ENCODE peak calls at places on chromosome 21, in ten cellular contexts. One of them, this sample, is unnamed.

GRCh38 chr21:37032293-37032692 is 25.8 kb downstream of the RIPPLY3 start:
- DNase-seq in activated naive CD4-positive, alpha-beta T cell: no peak
- DNase-seq in ELR: no peak
- DNase-seq in HT1080: no peak
- DNase-seq in AG04450: no peak
- DNase-seq in NCI-H2081: no peak
- DNase-seq in stimulated activated CD4-positive, alpha-beta T cell treated with anti-CD3 and anti-CD28 coated beads, Interleukin-1b, Interleukin-23, amount 100 ng/mL, for 48 hours: no peak
- DNase-seq in NCI-H1092 treated with DMSO at 0.1 percent for 48 hours: no peak
- DNase-seq in EH: no peak
- DNase-seq in HTR-8/SVneo: no peak
- DNase-seq in this sample: no peak

GRCh38 chr21:36079010-36079649 is 9.3 kb downstream of the CBR1 start:
- DNase-seq in NCI-H2081: no peak
- DNase-seq in ELR: no peak
- DNase-seq in activated naive CD4-positive, alpha-beta T cell: no peak
- DNase-seq in NCI-H1092 treated with DMSO at 0.1 percent for 48 hours: no peak
- DNase-seq in AG04450: no peak
- DNase-seq in HTR-8/SVneo: no peak
- DNase-seq in EH: no peak
- DNase-seq in stimulated activated CD4-positive, alpha-beta T cell treated with anti-CD3 and anti-CD28 coated beads, Interleukin-1b, Interleukin-23, amount 100 ng/mL, for 48 hours: peak
- DNase-seq in HT1080: peak
- DNase-seq in this sample: no peak

GRCh38 chr21:36554411-36555157 is 74.7 kb upstream of the CLDN14 start:
- DNase-seq in activated naive CD4-positive, alpha-beta T cell: no peak
- DNase-seq in NCI-H2081: no peak
- DNase-seq in HT1080: no peak
- DNase-seq in EH: no peak
- DNase-seq in ELR: no peak
- DNase-seq in stimulated activated CD4-positive, alpha-beta T cell treated with anti-CD3 and anti-CD28 coated beads, Interleukin-1b, Interleukin-23, amount 100 ng/mL, for 48 hours: no peak
- DNase-seq in NCI-H1092 treated with DMSO at 0.1 percent for 48 hours: no peak
- DNase-seq in HTR-8/SVneo: no peak
- DNase-seq in AG04450: no peak
- DNase-seq in this sample: no peak

GRCh38 chr21:37041706-37042271 is 31.1 kb downstream of the PIGP start:
- DNase-seq in activated naive CD4-positive, alpha-beta T cell: no peak
- DNase-seq in HTR-8/SVneo: no peak
- DNase-seq in HT1080: no peak
- DNase-seq in AG04450: no peak
- DNase-seq in EH: no peak
- DNase-seq in stimulated activated CD4-positive, alpha-beta T cell treated with anti-CD3 and anti-CD28 coated beads, Interleukin-1b, Interleukin-23, amount 100 ng/mL, for 48 hours: no peak
- DNase-seq in ELR: no peak
- DNase-seq in NCI-H2081: peak
- DNase-seq in NCI-H1092 treated with DMSO at 0.1 percent for 48 hours: peak
- DNase-seq in this sample: no peak

GRCh38 chr21:46063734-46064680 is 33.9 kb upstream of the COL6A2 start:
- DNase-seq in EH: no peak
- DNase-seq in NCI-H1092 treated with DMSO at 0.1 percent for 48 hours: no peak
- DNase-seq in ELR: no peak
- DNase-seq in NCI-H2081: no peak
- DNase-seq in AG04450: no peak
- DNase-seq in HTR-8/SVneo: no peak
- DNase-seq in stimulated activated CD4-positive, alpha-beta T cell treated with anti-CD3 and anti-CD28 coated beads, Interleukin-1b, Interleukin-23, amount 100 ng/mL, for 48 hours: no peak
- DNase-seq in HT1080: no peak
- DNase-seq in activated naive CD4-positive, alpha-beta T cell: no peak
- DNase-seq in this sample: no peak

GRCh38 chr21:28872218-28872617 is 120.5 kb downstream of the LTN1 start:
- DNase-seq in HT1080: no peak
- DNase-seq in NCI-H2081: no peak
- DNase-seq in AG04450: no peak
- DNase-seq in activated naive CD4-positive, alpha-beta T cell: no peak
- DNase-seq in ELR: no peak
- DNase-seq in stimulated activated CD4-positive, alpha-beta T cell treated with anti-CD3 and anti-CD28 coated beads, Interleukin-1b, Interleukin-23, amount 100 ng/mL, for 48 hours: no peak
- DNase-seq in EH: no peak
- DNase-seq in HTR-8/SVneo: no peak
- DNase-seq in NCI-H1092 treated with DMSO at 0.1 percent for 48 hours: no peak
- DNase-seq in this sample: no peak

GRCh38 chr21:33642896-33643657 is 776 bp downstream of the ITSN1 start:
- DNase-seq in AG04450: no peak
- DNase-seq in HTR-8/SVneo: no peak
- DNase-seq in NCI-H1092 treated with DMSO at 0.1 percent for 48 hours: peak
- DNase-seq in ELR: peak
- DNase-seq in NCI-H2081: no peak
- DNase-seq in HT1080: no peak
- DNase-seq in stimulated activated CD4-positive, alpha-beta T cell treated with anti-CD3 and anti-CD28 coated beads, Interleukin-1b, Interleukin-23, amount 100 ng/mL, for 48 hours: no peak
- DNase-seq in activated naive CD4-positive, alpha-beta T cell: no peak
- DNase-seq in EH: peak
- DNase-seq in this sample: no peak

GRCh38 chr21:33896691-33897090 is 18.9 kb downstream of the ATP5PO start:
- DNase-seq in AG04450: no peak
- DNase-seq in NCI-H1092 treated with DMSO at 0.1 percent for 48 hours: no peak
- DNase-seq in NCI-H2081: no peak
- DNase-seq in EH: no peak
- DNase-seq in stimulated activated CD4-positive, alpha-beta T cell treated with anti-CD3 and anti-CD28 coated beads, Interleukin-1b, Interleukin-23, amount 100 ng/mL, for 48 hours: no peak
- DNase-seq in HTR-8/SVneo: no peak
- DNase-seq in HT1080: no peak
- DNase-seq in activated naive CD4-positive, alpha-beta T cell: no peak
- DNase-seq in ELR: no peak
- DNase-seq in this sample: no peak

GRCh38 chr21:37712204-37712934 is 203.9 kb downstream of the KCNJ6 start:
- DNase-seq in ELR: peak
- DNase-seq in EH: peak
- DNase-seq in HTR-8/SVneo: peak
- DNase-seq in activated naive CD4-positive, alpha-beta T cell: peak
- DNase-seq in NCI-H1092 treated with DMSO at 0.1 percent for 48 hours: peak
- DNase-seq in stimulated activated CD4-positive, alpha-beta T cell treated with anti-CD3 and anti-CD28 coated beads, Interleukin-1b, Interleukin-23, amount 100 ng/mL, for 48 hours: peak
- DNase-seq in HT1080: peak
- DNase-seq in AG04450: peak
- DNase-seq in NCI-H2081: peak
- DNase-seq in this sample: no peak

GRCh38 chr21:45366931-45367401 is 38.0 kb upstream of the COL18A1 start:
- DNase-seq in NCI-H2081: no peak
- DNase-seq in EH: peak
- DNase-seq in stimulated activated CD4-positive, alpha-beta T cell treated with anti-CD3 and anti-CD28 coated beads, Interleukin-1b, Interleukin-23, amount 100 ng/mL, for 48 hours: no peak
- DNase-seq in NCI-H1092 treated with DMSO at 0.1 percent for 48 hours: no peak
- DNase-seq in HT1080: peak
- DNase-seq in activated naive CD4-positive, alpha-beta T cell: no peak
- DNase-seq in AG04450: peak
- DNase-seq in HTR-8/SVneo: peak
- DNase-seq in ELR: peak
- DNase-seq in this sample: peak

GRCh38 chr21:46067505-46068201 is 30.3 kb upstream of the COL6A2 start:
- DNase-seq in ELR: no peak
- DNase-seq in EH: no peak
- DNase-seq in NCI-H1092 treated with DMSO at 0.1 percent for 48 hours: no peak
- DNase-seq in HTR-8/SVneo: no peak
- DNase-seq in stimulated activated CD4-positive, alpha-beta T cell treated with anti-CD3 and anti-CD28 coated beads, Interleukin-1b, Interleukin-23, amount 100 ng/mL, for 48 hours: no peak
- DNase-seq in activated naive CD4-positive, alpha-beta T cell: no peak
- DNase-seq in HT1080: no peak
- DNase-seq in AG04450: no peak
- DNase-seq in NCI-H2081: no peak
- DNase-seq in this sample: no peak

GRCh38 chr21:39109163-39109530 is 74.1 kb downstream of the PSMG1 start:
- DNase-seq in NCI-H1092 treated with DMSO at 0.1 percent for 48 hours: no peak
- DNase-seq in HT1080: no peak
- DNase-seq in activated naive CD4-positive, alpha-beta T cell: no peak
- DNase-seq in NCI-H2081: no peak
- DNase-seq in stimulated activated CD4-positive, alpha-beta T cell treated with anti-CD3 and anti-CD28 coated beads, Interleukin-1b, Interleukin-23, amount 100 ng/mL, for 48 hours: no peak
- DNase-seq in EH: no peak
- DNase-seq in HTR-8/SVneo: no peak
- DNase-seq in AG04450: no peak
- DNase-seq in ELR: no peak
- DNase-seq in this sample: no peak

GRCh38 chr21:42089665-42090310 is 18.7 kb downstream of the UMODL1 start:
- DNase-seq in HTR-8/SVneo: no peak
- DNase-seq in activated naive CD4-positive, alpha-beta T cell: no peak
- DNase-seq in HT1080: no peak
- DNase-seq in AG04450: no peak
- DNase-seq in ELR: no peak
- DNase-seq in NCI-H2081: no peak
- DNase-seq in stimulated activated CD4-positive, alpha-beta T cell treated with anti-CD3 and anti-CD28 coated beads, Interleukin-1b, Interleukin-23, amount 100 ng/mL, for 48 hours: no peak
- DNase-seq in EH: no peak
- DNase-seq in NCI-H1092 treated with DMSO at 0.1 percent for 48 hours: no peak
- DNase-seq in this sample: no peak

GRCh38 chr21:45555251-45555556 is 13.0 kb upstream of the SLC19A1 start:
- DNase-seq in HT1080: no peak
- DNase-seq in ELR: peak
- DNase-seq in HTR-8/SVneo: no peak
- DNase-seq in activated naive CD4-positive, alpha-beta T cell: no peak
- DNase-seq in NCI-H2081: no peak
- DNase-seq in AG04450: no peak
- DNase-seq in NCI-H1092 treated with DMSO at 0.1 percent for 48 hours: no peak
- DNase-seq in EH: no peak
- DNase-seq in stimulated activated CD4-positive, alpha-beta T cell treated with anti-CD3 and anti-CD28 coated beads, Interleukin-1b, Interleukin-23, amount 100 ng/mL, for 48 hours: no peak
- DNase-seq in this sample: no peak

GRCh38 chr21:36850372-36850771 is 116.1 kb downstream of the HLCS start:
- DNase-seq in HTR-8/SVneo: no peak
- DNase-seq in NCI-H2081: no peak
- DNase-seq in AG04450: no peak
- DNase-seq in ELR: no peak
- DNase-seq in stimulated activated CD4-positive, alpha-beta T cell treated with anti-CD3 and anti-CD28 coated beads, Interleukin-1b, Interleukin-23, amount 100 ng/mL, for 48 hours: no peak
- DNase-seq in HT1080: no peak
- DNase-seq in activated naive CD4-positive, alpha-beta T cell: no peak
- DNase-seq in NCI-H1092 treated with DMSO at 0.1 percent for 48 hours: no peak
- DNase-seq in EH: no peak
- DNase-seq in this sample: no peak

GRCh38 chr21:34553199-34553952 is 41.4 kb upstream of the KCNE1 start:
- DNase-seq in ELR: peak
- DNase-seq in EH: peak
- DNase-seq in HTR-8/SVneo: peak
- DNase-seq in HT1080: peak
- DNase-seq in activated naive CD4-positive, alpha-beta T cell: no peak
- DNase-seq in NCI-H1092 treated with DMSO at 0.1 percent for 48 hours: no peak
- DNase-seq in stimulated activated CD4-positive, alpha-beta T cell treated with anti-CD3 and anti-CD28 coated beads, Interleukin-1b, Interleukin-23, amount 100 ng/mL, for 48 hours: no peak
- DNase-seq in AG04450: no peak
- DNase-seq in NCI-H2081: no peak
- DNase-seq in this sample: no peak

GRCh38 chr21:41746744-41747006 is 20.2 kb downstream of the RIPK4 start:
- DNase-seq in HTR-8/SVneo: no peak
- DNase-seq in stimulated activated CD4-positive, alpha-beta T cell treated with anti-CD3 and anti-CD28 coated beads, Interleukin-1b, Interleukin-23, amount 100 ng/mL, for 48 hours: no peak
- DNase-seq in ELR: no peak
- DNase-seq in activated naive CD4-positive, alpha-beta T cell: no peak
- DNase-seq in EH: no peak
- DNase-seq in HT1080: no peak
- DNase-seq in AG04450: no peak
- DNase-seq in NCI-H1092 treated with DMSO at 0.1 percent for 48 hours: no peak
- DNase-seq in NCI-H2081: no peak
- DNase-seq in this sample: no peak

GRCh38 chr21:45873866-45874265 is 107.7 kb upstream of the COL6A1 start:
- DNase-seq in HT1080: no peak
- DNase-seq in NCI-H1092 treated with DMSO at 0.1 percent for 48 hours: no peak
- DNase-seq in AG04450: no peak
- DNase-seq in stimulated activated CD4-positive, alpha-beta T cell treated with anti-CD3 and anti-CD28 coated beads, Interleukin-1b, Interleukin-23, amount 100 ng/mL, for 48 hours: no peak
- DNase-seq in activated naive CD4-positive, alpha-beta T cell: no peak
- DNase-seq in EH: no peak
- DNase-seq in ELR: no peak
- DNase-seq in HTR-8/SVneo: no peak
- DNase-seq in NCI-H2081: no peak
- DNase-seq in this sample: no peak

GRCh38 chr21:46038871-46039397 is 57.4 kb downstream of the COL6A1 start:
- DNase-seq in HTR-8/SVneo: peak
- DNase-seq in NCI-H1092 treated with DMSO at 0.1 percent for 48 hours: no peak
- DNase-seq in activated naive CD4-positive, alpha-beta T cell: no peak
- DNase-seq in NCI-H2081: no peak
- DNase-seq in stimulated activated CD4-positive, alpha-beta T cell treated with anti-CD3 and anti-CD28 coated beads, Interleukin-1b, Interleukin-23, amount 100 ng/mL, for 48 hours: no peak
- DNase-seq in EH: peak
- DNase-seq in ELR: peak
- DNase-seq in AG04450: no peak
- DNase-seq in HT1080: peak
- DNase-seq in this sample: peak

GRCh38 chr21:29215709-29216108 is 83.0 kb upstream of the BACH1 start:
- DNase-seq in HTR-8/SVneo: no peak
- DNase-seq in EH: peak
- DNase-seq in NCI-H1092 treated with DMSO at 0.1 percent for 48 hours: no peak
- DNase-seq in activated naive CD4-positive, alpha-beta T cell: no peak
- DNase-seq in HT1080: no peak
- DNase-seq in NCI-H2081: no peak
- DNase-seq in stimulated activated CD4-positive, alpha-beta T cell treated with anti-CD3 and anti-CD28 coated beads, Interleukin-1b, Interleukin-23, amount 100 ng/mL, for 48 hours: no peak
- DNase-seq in ELR: no peak
- DNase-seq in AG04450: no peak
- DNase-seq in this sample: no peak

GRCh38 chr21:45841033-45841432 is 140.5 kb upstream of the COL6A1 start:
- DNase-seq in NCI-H2081: no peak
- DNase-seq in HT1080: no peak
- DNase-seq in stimulated activated CD4-positive, alpha-beta T cell treated with anti-CD3 and anti-CD28 coated beads, Interleukin-1b, Interleukin-23, amount 100 ng/mL, for 48 hours: no peak
- DNase-seq in activated naive CD4-positive, alpha-beta T cell: no peak
- DNase-seq in EH: no peak
- DNase-seq in NCI-H1092 treated with DMSO at 0.1 percent for 48 hours: no peak
- DNase-seq in HTR-8/SVneo: no peak
- DNase-seq in AG04450: no peak
- DNase-seq in ELR: no peak
- DNase-seq in this sample: no peak

GRCh38 chr21:14741237-14741636 is 195.1 kb upstream of the SAMSN1 start:
- DNase-seq in ELR: no peak
- DNase-seq in EH: no peak
- DNase-seq in activated naive CD4-positive, alpha-beta T cell: no peak
- DNase-seq in NCI-H2081: no peak
- DNase-seq in HT1080: no peak
- DNase-seq in NCI-H1092 treated with DMSO at 0.1 percent for 48 hours: no peak
- DNase-seq in HTR-8/SVneo: no peak
- DNase-seq in stimulated activated CD4-positive, alpha-beta T cell treated with anti-CD3 and anti-CD28 coated beads, Interleukin-1b, Interleukin-23, amount 100 ng/mL, for 48 hours: no peak
- DNase-seq in AG04450: no peak
- DNase-seq in this sample: no peak

GRCh38 chr21:36245649-36246048 is 74.3 kb upstream of the MORC3 start:
- DNase-seq in NCI-H2081: no peak
- DNase-seq in ELR: no peak
- DNase-seq in EH: no peak
- DNase-seq in HT1080: no peak
- DNase-seq in HTR-8/SVneo: no peak
- DNase-seq in activated naive CD4-positive, alpha-beta T cell: no peak
- DNase-seq in AG04450: no peak
- DNase-seq in NCI-H1092 treated with DMSO at 0.1 percent for 48 hours: no peak
- DNase-seq in stimulated activated CD4-positive, alpha-beta T cell treated with anti-CD3 and anti-CD28 coated beads, Interleukin-1b, Interleukin-23, amount 100 ng/mL, for 48 hours: no peak
- DNase-seq in this sample: no peak

GRCh38 chr21:42039470-42039901 is 29.3 kb upstream of the ZBTB21 start:
- DNase-seq in HTR-8/SVneo: no peak
- DNase-seq in HT1080: no peak
- DNase-seq in activated naive CD4-positive, alpha-beta T cell: no peak
- DNase-seq in ELR: peak
- DNase-seq in AG04450: no peak
- DNase-seq in EH: peak
- DNase-seq in NCI-H1092 treated with DMSO at 0.1 percent for 48 hours: no peak
- DNase-seq in NCI-H2081: no peak
- DNase-seq in stimulated activated CD4-positive, alpha-beta T cell treated with anti-CD3 and anti-CD28 coated beads, Interleukin-1b, Interleukin-23, amount 100 ng/mL, for 48 hours: no peak
- DNase-seq in this sample: peak

GRCh38 chr21:32803651-32804050 is 32.1 kb upstream of the PAXBP1 start:
- DNase-seq in stimulated activated CD4-positive, alpha-beta T cell treated with anti-CD3 and anti-CD28 coated beads, Interleukin-1b, Interleukin-23, amount 100 ng/mL, for 48 hours: no peak
- DNase-seq in activated naive CD4-positive, alpha-beta T cell: no peak
- DNase-seq in HTR-8/SVneo: no peak
- DNase-seq in NCI-H1092 treated with DMSO at 0.1 percent for 48 hours: no peak
- DNase-seq in ELR: peak
- DNase-seq in AG04450: no peak
- DNase-seq in EH: peak
- DNase-seq in NCI-H2081: no peak
- DNase-seq in HT1080: peak
- DNase-seq in this sample: no peak

GRCh38 chr21:39051561-39051949 is 131.7 kb downstream of the PSMG1 start:
- DNase-seq in HTR-8/SVneo: no peak
- DNase-seq in NCI-H2081: no peak
- DNase-seq in AG04450: no peak
- DNase-seq in activated naive CD4-positive, alpha-beta T cell: no peak
- DNase-seq in ELR: peak
- DNase-seq in stimulated activated CD4-positive, alpha-beta T cell treated with anti-CD3 and anti-CD28 coated beads, Interleukin-1b, Interleukin-23, amount 100 ng/mL, for 48 hours: no peak
- DNase-seq in NCI-H1092 treated with DMSO at 0.1 percent for 48 hours: no peak
- DNase-seq in EH: peak
- DNase-seq in HT1080: peak
- DNase-seq in this sample: no peak

GRCh38 chr21:36647279-36648093 is 51.4 kb upstream of the SIM2 start:
- DNase-seq in activated naive CD4-positive, alpha-beta T cell: no peak
- DNase-seq in HT1080: peak
- DNase-seq in NCI-H2081: no peak
- DNase-seq in EH: peak
- DNase-seq in ELR: peak
- DNase-seq in HTR-8/SVneo: peak
- DNase-seq in NCI-H1092 treated with DMSO at 0.1 percent for 48 hours: no peak
- DNase-seq in stimulated activated CD4-positive, alpha-beta T cell treated with anti-CD3 and anti-CD28 coated beads, Interleukin-1b, Interleukin-23, amount 100 ng/mL, for 48 hours: no peak
- DNase-seq in AG04450: no peak
- DNase-seq in this sample: no peak

GRCh38 chr21:39715804-39716397 is 29.1 kb upstream of the IGSF5 start:
- DNase-seq in NCI-H2081: peak
- DNase-seq in AG04450: peak
- DNase-seq in ELR: peak
- DNase-seq in EH: peak
- DNase-seq in HT1080: peak
- DNase-seq in activated naive CD4-positive, alpha-beta T cell: no peak
- DNase-seq in HTR-8/SVneo: peak
- DNase-seq in NCI-H1092 treated with DMSO at 0.1 percent for 48 hours: peak
- DNase-seq in stimulated activated CD4-positive, alpha-beta T cell treated with anti-CD3 and anti-CD28 coated beads, Interleukin-1b, Interleukin-23, amount 100 ng/mL, for 48 hours: peak
- DNase-seq in this sample: no peak

This sample was measured in gastrocnemius medialis.